ENCODE peak calls at places on chromosomes 7 and 10, in four cellular contexts. B, T, D and Z are unnamed samples.

GRCh38 chr10:3955954-3956617 is 171.1 kb upstream of the KLF6 start:
- DNase-seq in B (no peak), T (no peak), D (no peak), Z (no peak)

GRCh38 chr10:11610855-11611247 is 599 bp downstream of the USP6NL start:
- DNase-seq in B (peak; percentile 40), T (peak; percentile 54), D (peak; percentile 62), Z (no peak)

GRCh38 chr7:12623885-12624498 is 53.5 kb downstream of the SCIN start:
- DNase-seq in B (peak; percentile 35), T (peak; percentile 49), D (no peak), Z (no peak)

GRCh38 chr10:71242621-71243009 is 30.2 kb downstream of the UNC5B start:
- DNase-seq in B (no peak), T (no peak), D (no peak), Z (no peak)

GRCh38 chr10:132810141-132810806 is 24.3 kb upstream of the NKX6-2 start:
- DNase-seq in B (no peak), T (no peak), D (no peak), Z (no peak)

GRCh38 chr10:112520864-112521263 is 73.8 kb downstream of the VTI1A start:
- DNase-seq in B (no peak), T (no peak), D (no peak), Z (no peak)

GRCh38 chr7:105652359-105652993 is 71.2 kb upstream of the EFCAB10 start:
- DNase-seq in B (peak; percentile 71), T (peak; percentile 84), D (peak; percentile 92), Z (peak; percentile 62)

GRCh38 chr10:3486346-3487065 is 298.5 kb downstream of the KLF6 start:
- DNase-seq in B (peak; percentile 91), T (no peak), D (peak; percentile 82), Z (peak; percentile 20)

GRCh38 chr10:125201791-125202622 is 41.6 kb upstream of the CTBP2 start:
- DNase-seq in B (no peak), T (no peak), D (no peak), Z (no peak)

GRCh38 chr10:44715081-44715480 is 196.1 kb upstream of the TMEM72 start:
- DNase-seq in B (no peak), T (no peak), D (no peak), Z (no peak)

GRCh38 chr10:48463318-48464003 is 141.4 kb downstream of the ARHGAP22 start:
- DNase-seq in B (no peak), T (peak; percentile 77), D (peak; percentile 38), Z (no peak)

DNA sequence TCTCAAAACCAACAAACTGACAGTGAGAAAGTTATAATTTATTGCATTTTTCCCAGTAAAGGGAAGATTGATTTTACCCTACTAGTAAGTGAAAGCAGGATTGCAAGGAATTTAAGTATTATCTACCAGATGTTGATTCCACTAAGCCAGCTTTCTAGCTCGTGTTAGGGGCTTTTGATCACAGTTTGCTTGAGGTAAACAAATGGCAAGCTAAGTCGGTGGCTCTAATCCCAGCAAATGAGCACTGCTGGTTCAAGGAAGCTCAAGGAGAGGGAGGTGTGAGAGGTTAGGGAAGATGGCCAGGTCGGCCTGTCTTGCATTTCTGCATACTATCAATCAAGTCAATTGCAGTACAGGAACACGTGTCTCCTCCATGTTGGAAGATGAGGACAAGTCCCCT is 448.7 kb upstream of the POM121L12 start:
- DNase-seq in B (no peak), T (no peak), D (no peak), Z (no peak)
- TF ChIP-seq PHF8 in B (no peak), T (no peak), D (no peak), Z (no peak)

DNA sequence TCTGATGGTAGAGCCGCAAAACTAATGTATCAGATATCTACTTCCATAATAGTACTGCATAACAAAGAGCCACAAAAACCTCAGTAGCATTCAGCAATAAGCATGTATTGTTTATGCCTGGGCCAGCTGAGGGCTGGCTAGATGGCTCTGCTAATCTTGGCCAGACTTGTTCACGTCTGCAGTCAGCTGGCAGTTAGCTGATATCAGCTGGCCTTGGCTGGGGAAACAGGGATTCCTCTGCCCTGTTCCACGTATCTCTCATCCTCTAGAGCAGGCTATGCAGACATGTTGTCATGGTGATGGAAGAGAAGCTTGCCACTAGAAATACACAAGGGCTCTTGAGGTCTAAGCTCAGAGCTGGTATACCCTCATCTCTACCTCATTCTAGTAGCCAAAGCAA is 62.9 kb downstream of the GRM8 start:
- DNase-seq in B (no peak), T (no peak), D (no peak), Z (no peak)
- TF ChIP-seq PHF8 in B (no peak), T (no peak), D (no peak), Z (no peak)

DNA sequence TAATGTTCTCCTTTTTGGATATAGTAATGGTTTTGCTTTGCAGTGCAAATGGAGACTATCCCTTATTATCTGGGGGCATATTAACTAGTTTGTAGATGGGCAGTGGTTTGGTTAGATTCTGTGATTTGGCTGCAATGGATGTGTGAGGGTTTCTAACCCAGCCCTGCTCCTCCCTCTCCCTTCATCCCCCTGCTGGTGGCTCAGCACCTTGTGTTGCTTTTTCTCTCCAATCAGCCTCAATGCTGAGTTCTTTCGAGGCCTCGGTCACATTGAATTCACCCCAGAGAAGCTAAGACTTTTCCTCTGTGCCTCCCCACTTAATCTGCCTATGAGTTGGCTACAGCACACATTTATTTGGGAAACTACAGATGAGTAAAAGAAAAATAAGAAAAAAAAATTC is 120.0 kb downstream of the MALRD1 start:
- DNase-seq in B (peak; percentile 2), T (no peak), D (peak; percentile 47), Z (peak; percentile 1)
- TF ChIP-seq PHF8 in B (no peak), T (no peak), D (no peak), Z (no peak)

DNA sequence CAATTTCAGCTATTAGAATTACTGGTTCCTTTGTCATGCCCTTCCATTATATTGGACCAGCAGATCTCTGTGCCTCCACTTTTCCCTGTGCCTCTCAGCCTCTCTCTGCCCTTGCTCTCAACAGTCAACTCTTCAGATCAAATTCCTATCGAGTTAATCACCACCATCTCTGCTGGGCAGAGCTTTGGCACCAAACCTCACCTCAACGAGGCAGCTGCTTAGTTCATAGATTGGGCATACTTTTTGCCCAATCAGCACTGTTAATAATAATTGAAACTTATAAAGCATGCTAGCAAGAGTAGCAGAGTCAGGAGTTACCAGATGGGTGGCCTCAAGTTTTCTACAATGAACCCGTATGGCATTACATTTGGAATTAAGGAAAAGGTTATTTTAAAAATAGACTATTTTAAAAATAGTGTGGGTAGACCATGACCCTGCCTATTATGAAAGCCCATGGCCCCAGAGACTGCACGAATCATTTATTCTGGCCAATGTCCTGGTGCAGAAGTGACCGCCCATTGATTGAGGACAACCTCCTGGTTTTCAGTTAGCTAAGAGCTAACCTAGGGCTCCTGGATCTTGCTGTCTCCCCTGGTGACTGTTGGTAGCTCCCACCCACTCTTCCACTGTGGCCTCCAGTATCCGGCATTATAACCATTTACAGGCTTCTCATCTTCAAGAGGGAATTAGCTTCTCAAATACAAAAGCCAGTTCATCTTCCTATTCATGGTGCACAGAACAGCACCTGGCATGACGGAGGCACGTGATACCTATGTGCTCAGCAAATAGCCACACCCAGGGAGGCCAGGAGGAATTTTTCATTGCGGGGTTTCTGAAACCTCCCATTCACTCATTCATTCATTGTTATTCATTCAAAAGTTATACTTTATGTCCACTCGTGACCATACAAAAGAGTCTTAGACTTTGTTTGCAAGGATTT is 265.4 kb downstream of the INHBA start:
- DNase-seq in B (no peak), T (no peak), D (no peak), Z (no peak)
- TF ChIP-seq PHF8 in B (no peak), T (no peak), D (no peak), Z (no peak)

DNA sequence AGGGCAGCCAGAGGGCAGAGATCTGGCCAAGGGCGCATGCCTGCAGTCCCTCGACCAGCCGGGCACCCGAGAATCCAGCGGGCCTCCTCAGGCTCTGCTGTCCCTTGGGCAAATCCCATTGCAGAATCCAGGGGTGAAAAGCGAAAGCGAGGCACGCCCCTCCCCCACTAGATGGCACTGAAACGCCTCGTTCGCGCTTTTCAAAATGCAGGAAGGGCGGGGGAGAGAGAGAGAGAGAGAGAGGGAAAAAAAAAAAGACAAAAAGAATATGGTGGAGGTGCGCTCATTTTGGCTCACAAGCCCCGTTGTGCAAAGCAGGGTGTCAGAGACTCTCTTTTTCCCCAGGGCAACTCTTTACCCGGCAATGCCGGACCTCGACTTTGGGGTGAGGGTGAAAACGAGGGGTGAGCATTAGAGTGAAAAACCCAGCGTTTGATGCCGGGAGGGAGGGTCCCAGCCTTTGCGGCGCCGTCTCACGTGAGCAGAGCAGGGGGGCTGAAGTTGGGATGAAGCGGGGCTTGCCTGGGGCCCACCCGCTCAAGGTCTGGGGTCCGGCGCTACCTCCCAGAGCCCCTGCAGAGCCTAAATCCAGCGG is 2.5 kb upstream of the TMEM178B start:
- DNase-seq in B (peak; percentile 34), T (peak; percentile 68), D (peak; percentile 86), Z (peak; percentile 7)
- TF ChIP-seq PHF8 in B (no peak), T (no peak), D (no peak), Z (no peak)

DNA sequence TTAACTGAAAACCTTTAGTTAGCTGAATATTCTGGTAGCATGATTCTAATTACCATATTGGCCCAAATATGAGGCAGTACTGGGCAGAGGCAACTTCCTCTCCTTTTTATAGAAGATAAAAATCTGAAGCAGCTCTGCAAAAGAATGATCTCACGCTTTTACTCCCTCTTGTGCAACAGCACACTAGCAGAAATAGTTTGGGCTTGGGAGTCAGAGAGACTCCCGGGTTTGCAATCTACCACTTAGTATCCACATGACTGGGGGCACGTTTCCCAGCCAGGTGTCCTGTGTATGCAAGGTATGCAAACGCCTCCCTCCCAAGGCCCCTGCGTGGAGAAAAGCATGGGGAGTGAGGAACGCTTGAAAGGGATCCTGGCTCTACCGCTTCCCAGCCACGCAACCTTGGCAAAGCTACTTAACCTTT is 47.2 kb upstream of the RHEB start:
- DNase-seq in B (no peak), T (no peak), D (no peak), Z (no peak)
- TF ChIP-seq PHF8 in B (no peak), T (no peak), D (no peak), Z (no peak)

GRCh38 chr10:120131183-120131582 is 238.7 kb downstream of the SEC23IP start:
- DNase-seq in B (peak; percentile 9), T (peak; percentile 21), D (peak; percentile 83), Z (no peak)
- TF ChIP-seq PHF8 in B (no peak), T (no peak), D (no peak), Z (no peak)

GRCh38 chr7:128919241-128919640 is 8.7 kb upstream of the KCP start:
- DNase-seq in B (no peak), T (no peak), D (peak; percentile 41), Z (no peak)
- TF ChIP-seq PHF8 in B (no peak), T (no peak), D (no peak), Z (no peak)

GRCh38 chr7:66315192-66315591 is 110.1 kb downstream of the TPST1 start:
- DNase-seq in B (no peak), T (no peak), D (no peak), Z (no peak)

GRCh38 chr7:66323114-66323513 is 118.0 kb downstream of the TPST1 start:
- DNase-seq in B (no peak), T (no peak), D (no peak), Z (no peak)

GRCh38 chr7:66313913-66314568 is 108.9 kb downstream of the TPST1 start:
- DNase-seq in B (no peak), T (no peak), D (no peak), Z (no peak)

GRCh38 chr7:66321283-66321682 is 116.1 kb downstream of the TPST1 start:
- DNase-seq in B (no peak), T (no peak), D (no peak), Z (no peak)

GRCh38 chr7:66319373-66319979 is 114.3 kb downstream of the TPST1 start:
- DNase-seq in B (no peak), T (no peak), D (no peak), Z (no peak)
- TF ChIP-seq PHF8 in B (no peak), T (no peak), D (no peak), Z (no peak)